ENCODE peak calls at places on chromosomes 7 and 10, in seven cellular contexts. One of them, this sample, is unnamed.
A peak's percentile ranks its signal among the peaks of the same experiment; 100 is the strongest.

GRCh38 chr10:88661577-88661976 is 2.7 kb upstream of the LIPF start:
- DNase-seq in fibroblast of the aortic adventitia: no peak
- DNase-seq in sigmoid colon: no peak
- DNase-seq in prostate gland: no peak
- DNase-seq in small intestine: no peak
- DNase-seq in neuronal stem cell: no peak
- DNase-seq in PC-3: no peak
- DNase-seq in this sample: no peak

GRCh38 chr10:62185914-62186692 is 82.5 kb downstream of the RTKN2 start:
- DNase-seq in fibroblast of the aortic adventitia: no peak
- DNase-seq in neuronal stem cell: no peak
- DNase-seq in PC-3: no peak
- DNase-seq in small intestine: no peak
- DNase-seq in prostate gland: no peak
- DNase-seq in sigmoid colon: no peak
- DNase-seq in this sample: no peak

GRCh38 chr10:37488792-37489657 is 363.6 kb downstream of the ANKRD30A start:
- DNase-seq in neuronal stem cell: no peak
- DNase-seq in prostate gland: no peak
- DNase-seq in fibroblast of the aortic adventitia: peak; percentile 10
- DNase-seq in small intestine: no peak
- DNase-seq in sigmoid colon: no peak
- DNase-seq in PC-3: peak; percentile 99
- DNase-seq in this sample: no peak

GRCh38 chr7:36312064-36312914 is 77.4 kb upstream of the ANLN start:
- DNase-seq in fibroblast of the aortic adventitia: no peak
- DNase-seq in small intestine: peak; percentile 87
- DNase-seq in neuronal stem cell: no peak
- DNase-seq in prostate gland: peak; percentile 48
- DNase-seq in sigmoid colon: no peak
- DNase-seq in PC-3: no peak
- DNase-seq in this sample: peak; percentile 80

GRCh38 chr7:151487246-151487645 is 32.4 kb downstream of the RHEB start:
- DNase-seq in neuronal stem cell: no peak
- DNase-seq in small intestine: no peak
- DNase-seq in prostate gland: no peak
- DNase-seq in fibroblast of the aortic adventitia: no peak
- DNase-seq in PC-3: no peak
- DNase-seq in sigmoid colon: no peak
- DNase-seq in this sample: no peak

GRCh38 chr10:126063353-126063791 is 167.0 kb downstream of the FANK1 start:
- DNase-seq in prostate gland: no peak
- DNase-seq in neuronal stem cell: no peak
- DNase-seq in fibroblast of the aortic adventitia: peak; percentile 84
- DNase-seq in sigmoid colon: no peak
- DNase-seq in small intestine: no peak
- DNase-seq in PC-3: peak; percentile 81
- DNase-seq in this sample: no peak

GRCh38 chr7:28587211-28587610 is 174.9 kb downstream of the CREB5 start:
- DNase-seq in fibroblast of the aortic adventitia: no peak
- DNase-seq in prostate gland: peak; percentile 19
- DNase-seq in small intestine: no peak
- DNase-seq in sigmoid colon: no peak
- DNase-seq in neuronal stem cell: no peak
- DNase-seq in PC-3: peak; percentile 65
- DNase-seq in this sample: no peak

GRCh38 chr10:7484456-7485266 is 73.8 kb upstream of the SFMBT2 start:
- DNase-seq in sigmoid colon: no peak
- DNase-seq in fibroblast of the aortic adventitia: no peak
- DNase-seq in neuronal stem cell: no peak
- DNase-seq in small intestine: peak; percentile 69
- DNase-seq in prostate gland: no peak
- DNase-seq in PC-3: no peak
- DNase-seq in this sample: no peak

GRCh38 chr7:47896809-47897423 is 51.4 kb downstream of the PKD1L1 start:
- DNase-seq in neuronal stem cell: no peak
- DNase-seq in sigmoid colon: no peak
- DNase-seq in small intestine: no peak
- DNase-seq in prostate gland: no peak
- DNase-seq in fibroblast of the aortic adventitia: no peak
- DNase-seq in PC-3: no peak
- DNase-seq in this sample: no peak

GRCh38 chr10:122279725-122280141 is 8.6 kb downstream of the BTBD16 start:
- DNase-seq in sigmoid colon: peak; percentile 58
- DNase-seq in small intestine: peak; percentile 28
- DNase-seq in neuronal stem cell: peak; percentile 55
- DNase-seq in PC-3: peak; percentile 60
- DNase-seq in fibroblast of the aortic adventitia: peak; percentile 51
- DNase-seq in prostate gland: no peak
- DNase-seq in this sample: no peak

GRCh38 chr10:1171586-1171985 is 115.4 kb downstream of the WDR37 start:
- DNase-seq in fibroblast of the aortic adventitia: no peak
- DNase-seq in PC-3: no peak
- DNase-seq in prostate gland: no peak
- DNase-seq in neuronal stem cell: no peak
- DNase-seq in small intestine: no peak
- DNase-seq in sigmoid colon: peak; percentile 21
- DNase-seq in this sample: peak; percentile 52

GRCh38 chr10:73965890-73966768 is 31.8 kb upstream of the VCL start:
- DNase-seq in PC-3: peak; percentile 100
- DNase-seq in sigmoid colon: peak; percentile 97
- DNase-seq in fibroblast of the aortic adventitia: peak; percentile 99
- DNase-seq in neuronal stem cell: peak; percentile 91
- DNase-seq in small intestine: peak; percentile 90
- DNase-seq in prostate gland: peak; percentile 60
- DNase-seq in this sample: peak; percentile 70
- H3K4me3 ChIP-seq in PC-3: peak overlapping the region; percentile 6
- H3K4me3 ChIP-seq in sigmoid colon: no peak overlapping the region
- H3K4me3 ChIP-seq in fibroblast of the aortic adventitia: no peak overlapping the region
- H3K4me3 ChIP-seq in neuronal stem cell: peak overlapping the region; percentile 32
- H3K4me3 ChIP-seq in small intestine: peak overlapping the region; percentile 22
- H3K4me3 ChIP-seq in prostate gland: no peak overlapping the region
- H3K4me3 ChIP-seq in this sample: peak overlapping the region; percentile 16

DNA sequence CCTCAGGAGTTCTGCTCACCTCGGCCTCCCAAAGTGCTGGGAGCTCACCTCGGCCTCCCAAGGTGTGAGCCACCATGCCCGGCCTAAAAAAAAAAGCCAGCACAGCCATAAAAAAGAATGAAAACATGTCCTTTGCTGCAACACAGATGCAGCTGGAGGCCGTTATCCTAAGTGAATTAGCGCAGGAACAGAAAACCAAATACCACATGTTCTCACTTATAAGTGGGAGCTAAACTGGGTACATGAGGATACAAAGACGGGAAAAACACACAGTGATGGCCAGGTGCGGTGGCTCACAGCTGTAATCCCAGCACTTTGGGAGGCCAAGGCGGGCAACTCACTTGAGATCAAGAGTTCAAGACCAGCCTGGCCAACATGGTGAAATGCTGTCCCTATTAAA is 20.9 kb downstream of the PSPH start:
- DNase-seq in fibroblast of the aortic adventitia: no peak
- DNase-seq in sigmoid colon: no peak
- DNase-seq in neuronal stem cell: no peak
- DNase-seq in PC-3: no peak
- DNase-seq in prostate gland: no peak
- DNase-seq in small intestine: no peak
- DNase-seq in this sample: no peak
- H3K4me3 ChIP-seq in fibroblast of the aortic adventitia: no peak overlapping the region
- H3K4me3 ChIP-seq in sigmoid colon: no peak overlapping the region
- H3K4me3 ChIP-seq in neuronal stem cell: no peak overlapping the region
- H3K4me3 ChIP-seq in PC-3: no peak overlapping the region
- H3K4me3 ChIP-seq in prostate gland: no peak overlapping the region
- H3K4me3 ChIP-seq in small intestine: no peak overlapping the region
- H3K4me3 ChIP-seq in this sample: no peak overlapping the region

GRCh38 chr10:71771821-71772617 is 1.3 kb downstream of the VSIR start:
- DNase-seq in small intestine: peak; percentile 80
- DNase-seq in prostate gland: peak; percentile 42
- DNase-seq in PC-3: peak; percentile 73
- DNase-seq in neuronal stem cell: no peak
- DNase-seq in fibroblast of the aortic adventitia: peak; percentile 87
- DNase-seq in sigmoid colon: peak; percentile 96
- DNase-seq in this sample: no peak
- H3K4me3 ChIP-seq in small intestine: peak overlapping the region; percentile 98
- H3K4me3 ChIP-seq in prostate gland: peak overlapping the region; percentile 56
- H3K4me3 ChIP-seq in PC-3: peak overlapping the region; percentile 72
- H3K4me3 ChIP-seq in neuronal stem cell: no peak overlapping the region
- H3K4me3 ChIP-seq in fibroblast of the aortic adventitia: peak overlapping the region; percentile 90
- H3K4me3 ChIP-seq in sigmoid colon: peak overlapping the region; percentile 73
- H3K4me3 ChIP-seq in this sample: peak overlapping the region; percentile 70

DNA sequence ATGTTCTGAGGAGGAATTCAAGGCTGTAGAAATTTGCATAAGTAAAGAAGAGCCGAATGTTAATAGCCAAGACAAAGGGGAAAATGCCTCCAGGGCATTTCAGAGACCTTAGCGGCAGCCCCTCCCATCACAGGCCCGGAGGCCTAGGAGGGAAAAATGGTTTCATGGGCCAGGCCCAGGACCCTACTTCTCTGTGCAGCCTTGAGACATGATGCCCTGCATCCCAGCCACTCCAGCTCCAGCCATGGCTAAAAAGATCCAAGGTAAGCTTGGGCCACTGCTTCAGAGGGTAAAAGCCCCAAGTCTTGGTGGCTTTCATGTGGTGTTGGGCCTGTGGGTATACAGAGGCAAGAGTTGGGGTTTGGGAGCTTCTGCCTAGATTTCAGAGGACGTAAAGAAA is 225.7 kb downstream of the ARHGAP12 start:
- DNase-seq in small intestine: no peak
- DNase-seq in neuronal stem cell: no peak
- DNase-seq in prostate gland: no peak
- DNase-seq in PC-3: no peak
- DNase-seq in sigmoid colon: no peak
- DNase-seq in fibroblast of the aortic adventitia: no peak
- DNase-seq in this sample: no peak
- H3K4me3 ChIP-seq in small intestine: no peak overlapping the region
- H3K4me3 ChIP-seq in neuronal stem cell: no peak overlapping the region
- H3K4me3 ChIP-seq in prostate gland: no peak overlapping the region
- H3K4me3 ChIP-seq in PC-3: no peak overlapping the region
- H3K4me3 ChIP-seq in sigmoid colon: no peak overlapping the region
- H3K4me3 ChIP-seq in fibroblast of the aortic adventitia: no peak overlapping the region
- H3K4me3 ChIP-seq in this sample: no peak overlapping the region

DNA sequence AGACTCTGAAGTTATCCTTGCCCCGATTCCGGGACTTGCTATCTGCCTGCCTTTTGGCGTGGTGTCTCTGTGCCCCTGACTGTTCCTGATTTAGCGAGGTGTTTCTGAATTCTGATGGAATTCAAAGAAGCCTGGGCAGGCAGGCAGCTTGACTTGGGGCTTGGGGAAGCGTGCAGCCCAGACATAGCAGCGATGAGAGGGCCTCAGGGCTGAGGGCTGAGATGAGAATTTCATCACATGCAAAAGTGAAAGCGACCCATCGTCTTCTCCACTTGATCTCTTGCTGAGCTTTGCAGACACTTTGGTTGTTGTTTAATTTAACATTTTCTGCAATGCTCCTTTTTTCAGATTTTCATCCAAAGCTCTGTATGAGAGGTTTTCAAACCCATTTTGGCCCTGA is 57.8 kb downstream of the TCF7L2 start:
- DNase-seq in prostate gland: no peak
- DNase-seq in sigmoid colon: no peak
- DNase-seq in fibroblast of the aortic adventitia: peak; percentile 53
- DNase-seq in PC-3: no peak
- DNase-seq in small intestine: no peak
- DNase-seq in neuronal stem cell: no peak
- DNase-seq in this sample: no peak
- H3K4me3 ChIP-seq in prostate gland: no peak overlapping the region
- H3K4me3 ChIP-seq in sigmoid colon: no peak overlapping the region
- H3K4me3 ChIP-seq in fibroblast of the aortic adventitia: peak overlapping the region; percentile 20
- H3K4me3 ChIP-seq in PC-3: no peak overlapping the region
- H3K4me3 ChIP-seq in small intestine: no peak overlapping the region
- H3K4me3 ChIP-seq in neuronal stem cell: no peak overlapping the region
- H3K4me3 ChIP-seq in this sample: no peak overlapping the region

DNA sequence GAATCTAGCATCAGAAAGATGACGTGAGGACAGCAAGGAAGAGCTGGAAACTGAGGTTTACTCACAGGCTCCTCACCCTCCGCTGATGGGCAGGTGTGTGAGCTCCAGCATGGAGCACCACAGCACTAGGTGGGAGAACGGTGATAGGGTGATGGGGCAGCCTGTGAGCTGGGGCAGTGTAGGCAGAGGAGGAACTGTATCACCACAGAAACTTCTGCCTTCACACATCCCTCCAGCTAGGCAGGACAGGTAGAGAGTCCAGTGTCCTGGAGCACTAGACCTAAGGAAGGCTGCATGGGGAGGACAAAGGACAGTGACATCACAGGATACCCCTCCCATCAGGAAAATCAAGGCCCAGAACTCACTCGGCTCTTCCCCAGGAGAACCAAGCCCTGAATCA is 241.8 kb upstream of the PRSS58 start:
- DNase-seq in sigmoid colon: no peak
- DNase-seq in fibroblast of the aortic adventitia: no peak
- DNase-seq in prostate gland: no peak
- DNase-seq in neuronal stem cell: no peak
- DNase-seq in small intestine: no peak
- DNase-seq in PC-3: no peak
- DNase-seq in this sample: no peak
- H3K4me3 ChIP-seq in sigmoid colon: no peak overlapping the region
- H3K4me3 ChIP-seq in fibroblast of the aortic adventitia: no peak overlapping the region
- H3K4me3 ChIP-seq in prostate gland: no peak overlapping the region
- H3K4me3 ChIP-seq in neuronal stem cell: no peak overlapping the region
- H3K4me3 ChIP-seq in small intestine: no peak overlapping the region
- H3K4me3 ChIP-seq in PC-3: no peak overlapping the region
- H3K4me3 ChIP-seq in this sample: no peak overlapping the region

GRCh38 chr7:43868681-43869017 is 668 bp downstream of the MRPS24 start:
- DNase-seq in small intestine: no peak
- DNase-seq in fibroblast of the aortic adventitia: no peak
- DNase-seq in PC-3: no peak
- DNase-seq in sigmoid colon: no peak
- DNase-seq in neuronal stem cell: no peak
- DNase-seq in prostate gland: no peak
- DNase-seq in this sample: no peak

GRCh38 chr7:43870316-43870715 is 999 bp upstream of the MRPS24 start:
- DNase-seq in small intestine: no peak
- DNase-seq in neuronal stem cell: no peak
- DNase-seq in fibroblast of the aortic adventitia: no peak
- DNase-seq in PC-3: no peak
- DNase-seq in prostate gland: no peak
- DNase-seq in sigmoid colon: no peak
- DNase-seq in this sample: no peak

GRCh38 chr7:43869018-43869897 is at the start of gene MRPS24:
- DNase-seq in prostate gland: peak; percentile 94
- DNase-seq in fibroblast of the aortic adventitia: peak; percentile 93
- DNase-seq in neuronal stem cell: peak; percentile 94
- DNase-seq in sigmoid colon: peak; percentile 97
- DNase-seq in PC-3: peak; percentile 88
- DNase-seq in small intestine: peak; percentile 95
- DNase-seq in this sample: peak; percentile 98

GRCh38 chr7:43869898-43870240 is 552 bp upstream of the MRPS24 start:
- DNase-seq in fibroblast of the aortic adventitia: peak; percentile 89
- DNase-seq in small intestine: no peak
- DNase-seq in PC-3: peak; percentile 87
- DNase-seq in prostate gland: no peak
- DNase-seq in neuronal stem cell: no peak
- DNase-seq in sigmoid colon: peak; percentile 85
- DNase-seq in this sample: no peak

GRCh38 chr7:43868181-43868580 is 1.1 kb downstream of the MRPS24 start:
- DNase-seq in prostate gland: no peak
- DNase-seq in fibroblast of the aortic adventitia: no peak
- DNase-seq in sigmoid colon: no peak
- DNase-seq in small intestine: peak; percentile 34
- DNase-seq in neuronal stem cell: no peak
- DNase-seq in PC-3: no peak
- DNase-seq in this sample: no peak
- H3K4me3 ChIP-seq in prostate gland: no peak overlapping the region
- H3K4me3 ChIP-seq in fibroblast of the aortic adventitia: peak overlapping the region; percentile 90
- H3K4me3 ChIP-seq in sigmoid colon: no peak overlapping the region
- H3K4me3 ChIP-seq in small intestine: no peak overlapping the region
- H3K4me3 ChIP-seq in neuronal stem cell: peak overlapping the region; percentile 94
- H3K4me3 ChIP-seq in PC-3: peak overlapping the region; percentile 96
- H3K4me3 ChIP-seq in this sample: peak overlapping the region; percentile 72

This sample was measured in upper lobe of right lung.